ENCODE peak calls at places on chromosomes 12 and 14, in seven cellular contexts. U, E, R, N, O, L and B are unnamed samples.

GRCh38 chr14:36997843-36998242 is 174.6 kb downstream of the SLC25A21 start:
- DNase-seq in L (no peak), R (no peak), O (no peak), U (no peak), N (no peak), E (no peak), B (no peak)

GRCh38 chr12:10211101-10211974 is 1.3 kb upstream of the GABARAPL1 start:
- DNase-seq in N (no peak), R (peak), L (no peak), U (no peak), O (no peak), E (peak), B (no peak)

GRCh38 chr12:46492471-46493351 is 120.1 kb upstream of the SLC38A2 start:
- DNase-seq in L (peak), U (no peak), R (no peak), O (no peak), N (no peak), E (no peak), B (peak)

GRCh38 chr12:31316964-31317363 is 9.0 kb downstream of the SINHCAF start:
- DNase-seq in U (no peak), L (no peak), N (no peak), O (no peak), R (no peak), E (no peak), B (no peak)

GRCh38 chr12:71128191-71128590 is 29.6 kb downstream of the TSPAN8 start:
- DNase-seq in N (no peak), L (no peak), R (peak), E (no peak), U (no peak), O (no peak), B (peak)

GRCh38 chr12:27530157-27530922 is 6.3 kb downstream of the PPFIBP1 start:
- DNase-seq in U (no peak), E (no peak), L (no peak), N (no peak), O (no peak), R (peak), B (no peak)

GRCh38 chr14:75030147-75030546 is 21.1 kb downstream of the MLH3 start:
- DNase-seq in L (no peak), N (no peak), U (no peak), O (no peak), R (no peak), E (no peak), B (no peak)

GRCh38 chr12:49345048-49345839 is 1.4 kb upstream of the DNAJC22 start:
- DNase-seq in E (no peak), U (no peak), L (no peak), R (peak), O (no peak), N (no peak), B (no peak)

GRCh38 chr12:131640436-131640969 is 70.4 kb upstream of the SFSWAP start:
- DNase-seq in U (no peak), O (no peak), N (no peak), R (no peak), E (no peak), L (no peak), B (no peak)

GRCh38 chr14:93926873-93927571 is at the start of gene FAM181A:
- DNase-seq in L (no peak), U (no peak), N (no peak), R (no peak), O (no peak), E (no peak), B (no peak)

GRCh38 chr12:43981726-43982125 is 145.8 kb downstream of the TMEM117 start:
- DNase-seq in O (no peak), N (no peak), E (no peak), L (no peak), R (no peak), U (no peak), B (no peak)

GRCh38 chr14:100747021-100747586 is 20.4 kb downstream of the DLK1 start:
- DNase-seq in L (peak), U (peak), E (no peak), N (no peak), R (no peak), O (peak), B (peak)

GRCh38 chr14:103103461-103104388 is 9.2 kb downstream of the EXOC3L4 start:
- DNase-seq in R (peak), L (no peak), U (no peak), E (no peak), O (peak), N (no peak), B (peak)

GRCh38 chr12:132161046-132161781 is 17.0 kb downstream of the NOC4L start:
- DNase-seq in U (peak), N (peak), E (no peak), R (no peak), O (peak), L (no peak), B (peak)

GRCh38 chr14:50002926-50003212 is 110.0 kb downstream of the ARF6 start:
- DNase-seq in L (no peak), O (no peak), E (no peak), R (no peak), N (no peak), U (no peak), B (no peak)

GRCh38 chr12:242496-242895 is 20.1 kb downstream of the SLC6A13 start:
- DNase-seq in N (no peak), O (no peak), U (no peak), L (no peak), R (no peak), E (no peak), B (no peak)

GRCh38 chr12:125773033-125773432 is 707.8 kb downstream of the AACS start:
- DNase-seq in R (peak), U (no peak), E (no peak), L (no peak), O (no peak), N (no peak), B (no peak)

GRCh38 chr12:72323881-72324280 is 51.7 kb downstream of the TRHDE start:
- DNase-seq in L (no peak), U (no peak), O (no peak), N (no peak), E (no peak), R (no peak), B (no peak)

GRCh38 chr12:21456291-21456780 is 18.9 kb downstream of the PYROXD1 start:
- DNase-seq in R (no peak), U (no peak), E (no peak), L (no peak), N (peak), O (no peak), B (no peak)

GRCh38 chr14:52599974-52600373 is 47.3 kb downstream of the GPR137C start:
- DNase-seq in R (no peak), L (no peak), O (no peak), E (no peak), U (no peak), N (no peak), B (no peak)

GRCh38 chr14:36654185-36655053 is 7.2 kb upstream of the PAX9 start:
- DNase-seq in U (no peak), O (no peak), L (no peak), N (no peak), R (peak), E (no peak), B (no peak)

GRCh38 chr12:82740129-82741000 is 53.7 kb downstream of the TMTC2 start:
- DNase-seq in O (no peak), E (no peak), N (no peak), U (no peak), R (peak), L (no peak), B (peak)

GRCh38 chr14:49250109-49250508 is 336.1 kb downstream of the RPS29 start:
- DNase-seq in N (no peak), E (no peak), L (no peak), U (no peak), O (no peak), R (no peak), B (peak)

DNA sequence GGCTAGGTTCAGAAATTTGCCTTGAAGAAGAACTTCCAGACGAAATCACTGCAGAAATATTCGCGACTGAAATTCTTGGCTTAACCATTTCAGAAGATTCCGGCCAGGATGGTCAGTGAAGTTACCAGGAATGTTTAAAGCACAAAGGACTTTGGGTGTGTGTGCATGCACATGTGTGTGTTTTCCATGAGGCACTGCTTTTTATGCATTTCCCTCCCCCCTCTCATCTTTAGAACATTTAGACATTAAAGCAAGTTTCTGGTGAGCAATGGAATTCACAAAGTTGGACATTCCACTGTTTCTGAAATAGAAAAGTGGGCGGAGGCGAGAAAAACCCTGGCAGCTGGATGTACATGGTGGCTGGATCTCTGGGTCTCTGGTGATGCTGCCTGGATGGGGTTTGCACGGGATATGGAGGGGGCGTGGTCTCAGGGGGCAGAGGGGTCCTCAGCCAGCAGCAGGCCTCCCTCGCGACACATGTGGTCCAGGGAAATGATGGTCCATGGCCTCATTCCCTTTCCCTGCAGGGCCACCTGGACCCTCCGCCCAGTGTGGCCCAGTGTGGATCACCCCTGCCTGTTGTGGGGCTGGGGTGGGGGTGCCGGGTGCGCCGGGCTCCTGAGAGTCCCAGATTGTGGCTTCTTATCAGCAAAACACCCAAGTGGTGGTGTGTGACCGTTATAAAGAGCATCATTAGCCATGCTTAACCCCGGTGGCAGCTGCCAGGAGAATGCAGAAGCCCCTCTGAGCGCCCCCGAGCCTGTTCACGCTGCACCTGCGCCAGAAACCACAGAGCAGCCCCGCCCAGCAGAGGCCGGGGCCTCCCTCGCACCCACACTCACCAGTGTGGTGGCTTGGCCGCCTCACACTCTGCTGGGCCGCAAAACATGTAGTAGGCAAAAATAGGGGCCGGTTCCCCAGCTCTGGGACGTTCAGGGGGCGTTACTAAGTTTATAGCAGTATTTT is 17.8 kb upstream of the BCL7A start:
- DNase-seq in E (no peak), N (peak), R (no peak), U (no peak), L (no peak), O (no peak), B (peak)
- H3K4me3 ChIP-seq in E (peak), N (no peak), R (no peak), U (no peak), L (no peak), O (no peak), B (no peak)

DNA sequence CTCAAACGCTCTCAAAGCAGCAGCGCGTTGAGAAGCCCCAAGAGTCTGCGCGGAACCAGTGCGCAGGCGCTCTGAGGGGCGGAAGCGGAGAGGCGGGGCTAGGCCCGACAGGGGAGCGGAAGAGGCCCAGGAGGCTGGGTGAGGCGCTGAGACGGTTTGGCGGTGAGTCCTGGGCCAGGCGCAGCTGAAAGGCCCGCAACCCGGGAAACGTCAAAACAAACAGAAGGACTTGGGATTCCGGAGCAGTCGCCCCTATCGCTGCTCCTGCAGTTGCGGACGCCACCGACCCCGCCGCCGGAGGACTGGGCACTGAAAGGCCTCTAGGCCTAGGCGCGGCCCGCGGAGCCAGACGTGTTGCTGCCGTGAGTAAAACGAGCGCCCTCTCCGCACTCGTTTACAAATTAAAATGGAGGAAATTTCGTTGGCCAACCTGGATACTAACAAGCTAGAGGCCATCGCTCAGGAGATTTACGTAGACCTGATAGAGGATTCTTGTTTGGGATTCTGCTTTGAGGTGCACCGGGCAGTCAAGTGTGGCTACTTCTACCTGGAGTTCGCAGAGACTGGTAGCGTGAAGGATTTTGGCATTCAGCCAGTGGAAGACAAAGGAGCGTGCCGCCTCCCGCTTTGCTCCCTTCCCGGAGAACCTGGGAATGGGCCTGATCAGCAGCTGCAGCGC is at the start of gene ATXN7L3B:
- DNase-seq in E (peak), N (peak), U (peak), R (peak), L (peak), O (peak), B (peak)
- TF ChIP-seq CTCF in E (no peak), N (no peak), U (no peak), R (no peak), L (no peak), O (no peak), B (no peak)

DNA sequence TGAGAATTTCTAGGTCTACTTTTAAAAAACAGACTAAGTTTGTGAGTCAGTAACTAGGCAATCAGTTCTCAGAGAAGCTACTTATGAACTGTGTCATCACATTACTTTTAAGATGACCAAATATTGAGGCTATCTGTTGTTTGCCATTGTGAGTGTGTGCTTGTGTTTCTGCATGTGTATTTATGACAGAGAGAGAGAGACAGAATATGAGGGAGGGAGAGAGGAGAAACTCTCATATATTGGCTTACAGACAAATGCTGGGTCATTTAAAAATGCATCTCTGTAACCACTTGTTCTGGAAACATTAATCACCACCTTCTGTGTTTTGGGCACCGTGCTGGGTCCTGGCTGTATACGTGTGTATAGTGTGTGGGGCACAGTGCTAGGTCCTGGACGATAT is 161.5 kb upstream of the FRMD6 start:
- DNase-seq in L (no peak), O (no peak), R (no peak), U (no peak), N (no peak), E (no peak), B (peak)
- H3K4me3 ChIP-seq in L (no peak), O (no peak), R (no peak), U (no peak), N (no peak), E (no peak), B (no peak)

GRCh38 chr12:7709969-7710368 is 1.3 kb upstream of the DPPA3 start:
- DNase-seq in N (no peak), L (no peak), U (no peak), R (peak), E (no peak), O (no peak), B (no peak)
- TF ChIP-seq CTCF in N (no peak), L (no peak), U (no peak), R (no peak), E (no peak), O (no peak), B (no peak)